ENCODE peak calls at places on chromosomes 2 and 18, in eight cellular contexts. One of them, this sample, is unnamed.

GRCh38 chr2:165787334-165787733 is 6.7 kb downstream of the GALNT3 start:
- DNase-seq in tibial artery: no peak
- DNase-seq in A549: no peak
- DNase-seq in HepG2: no peak
- DNase-seq in lower lobe of right lung: no peak
- DNase-seq in thyroid gland: no peak
- DNase-seq in heart right ventricle: no peak
- DNase-seq in foreskin fibroblast: peak
- DNase-seq in this sample: peak

GRCh38 chr2:120702061-120702460 is 33.6 kb upstream of the GLI2 start:
- DNase-seq in foreskin fibroblast: no peak
- DNase-seq in heart right ventricle: no peak
- DNase-seq in lower lobe of right lung: no peak
- DNase-seq in A549: no peak
- DNase-seq in HepG2: no peak
- DNase-seq in tibial artery: no peak
- DNase-seq in thyroid gland: no peak
- DNase-seq in this sample: no peak

GRCh38 chr2:230330725-230331124 is 3.7 kb downstream of the SP140L start:
- DNase-seq in thyroid gland: no peak
- DNase-seq in lower lobe of right lung: no peak
- DNase-seq in tibial artery: no peak
- DNase-seq in foreskin fibroblast: peak
- DNase-seq in A549: no peak
- DNase-seq in HepG2: no peak
- DNase-seq in heart right ventricle: no peak
- DNase-seq in this sample: peak

GRCh38 chr2:83022631-83023210 is 1436.4 kb downstream of the SUCLG1 start:
- DNase-seq in A549: no peak
- DNase-seq in lower lobe of right lung: no peak
- DNase-seq in thyroid gland: no peak
- DNase-seq in HepG2: no peak
- DNase-seq in heart right ventricle: no peak
- DNase-seq in foreskin fibroblast: peak
- DNase-seq in tibial artery: no peak
- DNase-seq in this sample: no peak

GRCh38 chr18:45522371-45522770 is 92.9 kb upstream of the SLC14A2 start:
- DNase-seq in tibial artery: peak
- DNase-seq in thyroid gland: no peak
- DNase-seq in heart right ventricle: no peak
- DNase-seq in lower lobe of right lung: no peak
- DNase-seq in A549: no peak
- DNase-seq in foreskin fibroblast: no peak
- DNase-seq in HepG2: no peak
- DNase-seq in this sample: peak

GRCh38 chr2:124967325-124967724 is 942.2 kb downstream of the CNTNAP5 start:
- DNase-seq in HepG2: no peak
- DNase-seq in foreskin fibroblast: no peak
- DNase-seq in lower lobe of right lung: no peak
- DNase-seq in tibial artery: no peak
- DNase-seq in thyroid gland: no peak
- DNase-seq in heart right ventricle: no peak
- DNase-seq in A549: no peak
- DNase-seq in this sample: no peak

GRCh38 chr2:112162341-112162740 is 24.2 kb downstream of the FBLN7 start:
- DNase-seq in tibial artery: peak
- DNase-seq in lower lobe of right lung: no peak
- DNase-seq in heart right ventricle: no peak
- DNase-seq in HepG2: no peak
- DNase-seq in thyroid gland: no peak
- DNase-seq in A549: no peak
- DNase-seq in foreskin fibroblast: no peak
- DNase-seq in this sample: no peak

GRCh38 chr18:27540126-27540525 is 355.0 kb upstream of the CHST9 start:
- DNase-seq in tibial artery: no peak
- DNase-seq in HepG2: no peak
- DNase-seq in foreskin fibroblast: no peak
- DNase-seq in lower lobe of right lung: no peak
- DNase-seq in heart right ventricle: no peak
- DNase-seq in thyroid gland: no peak
- DNase-seq in A549: no peak
- DNase-seq in this sample: no peak

GRCh38 chr18:49185636-49186035 is 234.9 kb upstream of the SMAD7 start:
- DNase-seq in foreskin fibroblast: no peak
- DNase-seq in A549: no peak
- DNase-seq in heart right ventricle: no peak
- DNase-seq in lower lobe of right lung: no peak
- DNase-seq in tibial artery: no peak
- DNase-seq in HepG2: no peak
- DNase-seq in thyroid gland: no peak
- DNase-seq in this sample: no peak

GRCh38 chr18:13725566-13726227 is 661 bp downstream of the FAM210A start:
- DNase-seq in heart right ventricle: no peak
- DNase-seq in HepG2: peak
- DNase-seq in A549: peak
- DNase-seq in foreskin fibroblast: no peak
- DNase-seq in tibial artery: no peak
- DNase-seq in lower lobe of right lung: no peak
- DNase-seq in thyroid gland: no peak
- DNase-seq in this sample: no peak

GRCh38 chr18:13716916-13717315 is 9.4 kb downstream of the FAM210A start:
- DNase-seq in thyroid gland: no peak
- DNase-seq in HepG2: no peak
- DNase-seq in tibial artery: no peak
- DNase-seq in lower lobe of right lung: no peak
- DNase-seq in foreskin fibroblast: no peak
- DNase-seq in A549: no peak
- DNase-seq in heart right ventricle: no peak
- DNase-seq in this sample: no peak

DNA sequence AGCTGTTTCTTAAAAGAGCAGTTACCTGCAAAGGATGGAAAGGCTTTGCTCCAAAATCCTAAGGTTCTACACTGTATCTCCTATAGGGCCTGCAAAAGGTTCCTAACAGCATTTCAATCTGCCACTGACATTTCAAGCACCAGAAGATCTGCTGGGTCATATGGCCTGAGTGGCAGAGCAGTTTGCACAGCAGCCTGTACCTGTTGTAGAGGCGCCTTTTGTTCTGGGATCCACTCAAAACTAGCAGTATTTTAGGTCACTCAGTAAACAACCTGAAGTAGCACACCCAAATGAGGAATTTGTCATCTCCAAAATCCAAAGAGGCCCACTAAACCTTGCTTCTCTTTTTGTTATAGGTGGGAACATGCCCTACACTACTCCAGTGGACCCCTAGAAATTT is 6.2 kb downstream of the FAM210A start:
- DNase-seq in tibial artery: no peak
- DNase-seq in heart right ventricle: no peak
- DNase-seq in HepG2: no peak
- DNase-seq in foreskin fibroblast: no peak
- DNase-seq in A549: no peak
- DNase-seq in lower lobe of right lung: no peak
- DNase-seq in thyroid gland: no peak
- DNase-seq in this sample: no peak
- H3K4me3 ChIP-seq in tibial artery: no peak
- H3K4me3 ChIP-seq in heart right ventricle: no peak
- H3K4me3 ChIP-seq in HepG2: no peak
- H3K4me3 ChIP-seq in foreskin fibroblast: no peak
- H3K4me3 ChIP-seq in A549: no peak
- H3K4me3 ChIP-seq in lower lobe of right lung: no peak
- H3K4me3 ChIP-seq in thyroid gland: no peak
- H3K4me3 ChIP-seq in this sample: no peak

DNA sequence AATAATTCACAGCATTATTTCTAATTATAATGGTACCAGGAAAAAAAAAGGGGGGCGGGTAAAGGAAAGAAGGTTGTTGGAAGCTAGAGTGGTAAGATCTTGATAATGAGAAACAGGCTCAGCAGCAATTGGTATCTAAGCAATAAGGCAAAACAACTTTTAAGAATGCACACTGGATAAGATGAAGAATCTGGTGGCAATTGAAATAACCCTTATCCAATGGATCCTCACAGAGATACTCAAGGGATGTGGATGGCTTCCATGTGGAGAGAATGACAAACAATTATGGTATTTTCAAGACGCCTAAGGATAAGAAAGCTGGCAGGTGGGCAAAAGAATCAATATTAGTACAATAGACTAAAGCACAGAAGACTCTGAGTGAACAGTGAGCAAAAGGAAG is 153.6 kb downstream of the UPP2 start:
- DNase-seq in thyroid gland: no peak
- DNase-seq in A549: no peak
- DNase-seq in tibial artery: no peak
- DNase-seq in HepG2: no peak
- DNase-seq in foreskin fibroblast: no peak
- DNase-seq in lower lobe of right lung: no peak
- DNase-seq in heart right ventricle: no peak
- DNase-seq in this sample: no peak
- TF ChIP-seq CTCF in thyroid gland: no peak
- TF ChIP-seq CTCF in A549: no peak
- TF ChIP-seq CTCF in tibial artery: no peak
- TF ChIP-seq CTCF in HepG2: no peak
- TF ChIP-seq CTCF in foreskin fibroblast: no peak
- TF ChIP-seq CTCF in lower lobe of right lung: no peak
- TF ChIP-seq CTCF in heart right ventricle: no peak
- TF ChIP-seq CTCF in this sample: no peak

GRCh38 chr2:197383825-197384224 is 51.0 kb downstream of the SF3B1 start:
- DNase-seq in A549: peak
- DNase-seq in foreskin fibroblast: no peak
- DNase-seq in HepG2: no peak
- DNase-seq in lower lobe of right lung: no peak
- DNase-seq in tibial artery: no peak
- DNase-seq in thyroid gland: no peak
- DNase-seq in heart right ventricle: no peak
- DNase-seq in this sample: no peak

GRCh38 chr2:197372582-197372981 is 62.0 kb upstream of the ANKRD44 start:
- DNase-seq in tibial artery: no peak
- DNase-seq in HepG2: no peak
- DNase-seq in lower lobe of right lung: no peak
- DNase-seq in A549: no peak
- DNase-seq in heart right ventricle: no peak
- DNase-seq in foreskin fibroblast: peak
- DNase-seq in thyroid gland: no peak
- DNase-seq in this sample: no peak

GRCh38 chr2:197377670-197378069 is 57.2 kb downstream of the SF3B1 start:
- DNase-seq in HepG2: no peak
- DNase-seq in A549: no peak
- DNase-seq in thyroid gland: no peak
- DNase-seq in lower lobe of right lung: no peak
- DNase-seq in foreskin fibroblast: no peak
- DNase-seq in heart right ventricle: no peak
- DNase-seq in tibial artery: no peak
- DNase-seq in this sample: no peak

DNA sequence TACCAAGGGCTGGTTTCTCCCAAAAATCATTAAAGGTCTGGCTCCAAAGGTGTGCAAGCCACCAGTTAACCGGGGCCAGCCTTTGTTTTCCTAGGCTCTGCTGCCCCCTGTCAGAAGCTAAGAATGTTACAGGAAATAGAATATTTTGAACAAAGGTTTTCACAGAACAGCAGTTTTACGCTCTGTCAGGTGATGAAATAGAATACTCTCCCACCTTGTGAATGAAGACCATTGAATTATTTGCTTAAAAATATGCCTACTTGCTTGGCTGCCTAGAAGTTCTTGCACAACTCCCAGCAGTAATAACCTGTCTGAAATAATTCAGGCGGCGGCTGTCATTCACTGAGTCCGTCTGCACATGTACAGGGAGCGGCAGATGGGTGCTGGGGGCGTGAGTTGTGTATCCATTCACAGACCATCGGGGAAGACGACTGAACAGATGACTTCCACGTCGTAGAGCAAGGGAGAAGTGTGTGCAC is 56.3 kb downstream of the SF3B1 start:
- DNase-seq in foreskin fibroblast: peak
- DNase-seq in lower lobe of right lung: no peak
- DNase-seq in thyroid gland: peak
- DNase-seq in heart right ventricle: no peak
- DNase-seq in A549: peak
- DNase-seq in tibial artery: no peak
- DNase-seq in HepG2: peak
- DNase-seq in this sample: peak
- H3K4me3 ChIP-seq in foreskin fibroblast: no peak
- H3K4me3 ChIP-seq in lower lobe of right lung: no peak
- H3K4me3 ChIP-seq in thyroid gland: no peak
- H3K4me3 ChIP-seq in heart right ventricle: no peak
- H3K4me3 ChIP-seq in A549: peak
- H3K4me3 ChIP-seq in tibial artery: peak
- H3K4me3 ChIP-seq in HepG2: peak
- H3K4me3 ChIP-seq in this sample: peak

GRCh38 chr18:3794537-3795348 is 344.8 kb downstream of the TGIF1 start:
- DNase-seq in thyroid gland: no peak
- DNase-seq in foreskin fibroblast: peak
- DNase-seq in lower lobe of right lung: no peak
- DNase-seq in A549: peak
- DNase-seq in HepG2: no peak
- DNase-seq in heart right ventricle: no peak
- DNase-seq in tibial artery: no peak
- DNase-seq in this sample: peak
- TF ChIP-seq CTCF in thyroid gland: no peak
- TF ChIP-seq CTCF in foreskin fibroblast: no peak
- TF ChIP-seq CTCF in lower lobe of right lung: no peak
- TF ChIP-seq CTCF in A549: no peak
- TF ChIP-seq CTCF in HepG2: no peak
- TF ChIP-seq CTCF in heart right ventricle: no peak
- TF ChIP-seq CTCF in tibial artery: no peak
- TF ChIP-seq CTCF in this sample: no peak